ENCODE peak calls at places on chromosomes 7 and 10, in five cellular contexts. R is T-helper 2 cell, K is Ammon's horn, J is M059J, H is SJCRH30. Z is an unnamed sample.

GRCh38 chr7:25358831-25359350 is 130.6 kb upstream of the NPVF start:
- DNase-seq in J (peak), K (no peak), R (no peak), H (no peak), Z (no peak)

GRCh38 chr10:120282421-120282820 is 174.6 kb upstream of the PLPP4 start:
- DNase-seq in R (no peak), J (no peak), H (no peak), K (no peak), Z (no peak)

GRCh38 chr10:102312683-102313082 is 67.4 kb downstream of the GBF1 start:
- DNase-seq in R (peak), J (peak), H (no peak), K (no peak), Z (no peak)

GRCh38 chr7:44143606-44144250 is 2.6 kb upstream of the MYL7 start:
- DNase-seq in K (no peak), H (no peak), R (no peak), J (no peak), Z (no peak)

GRCh38 chr7:56447864-56448693 is 331.9 kb upstream of the NUPR2 start:
- DNase-seq in K (peak), H (no peak), J (no peak), R (no peak), Z (no peak)

GRCh38 chr10:64637939-64638338 is 1116.7 kb downstream of the REEP3 start:
- DNase-seq in R (no peak), K (no peak), H (no peak), J (no peak), Z (no peak)

GRCh38 chr10:80751940-80752339 is 214.2 kb downstream of the SH2D4B start:
- DNase-seq in K (no peak), H (no peak), J (no peak), R (no peak), Z (no peak)

GRCh38 chr10:103241262-103242011 is 4.2 kb upstream of the RPEL1 start:
- DNase-seq in J (peak), H (peak), R (no peak), K (peak), Z (no peak)

GRCh38 chr10:72875250-72876055 is 18.1 kb upstream of the OIT3 start:
- DNase-seq in R (peak), J (peak), K (peak), H (peak), Z (no peak)

GRCh38 chr7:55536619-55537457 is 35.5 kb downstream of the VOPP1 start:
- DNase-seq in J (no peak), H (no peak), K (no peak), R (peak), Z (no peak)

GRCh38 chr7:29255199-29255838 is 60.7 kb downstream of the CHN2 start:
- DNase-seq in J (peak), K (no peak), R (no peak), H (no peak), Z (no peak)

Z was measured in putamen.